ENCODE peak calls at places on chromosome 22, in ten cellular contexts. I is sigmoid colon, N is neural crest cell, J is adrenal gland, Y is GM06990, W is spleen, P is K562, S is heart right ventricle, G is endothelial cell, R is RWPE1. H is an unnamed sample.

GRCh38 chr22:31046591-31047226 is 34.4 kb upstream of the SMTN start:
- DNase-seq in I (peak), N (peak), J (peak), Y (no peak), W (peak), P (peak), S (peak), G (peak), R (no peak), H (no peak)

GRCh38 chr22:48651036-48651890 is 1176.4 kb downstream of the BRD1 start:
- DNase-seq in I (no peak), N (no peak), J (no peak), Y (no peak), W (no peak), P (no peak), S (no peak), G (no peak), R (no peak), H (no peak)

GRCh38 chr22:29427176-29427760 is 11.1 kb upstream of the RFPL1 start:
- DNase-seq in I (no peak), N (no peak), J (no peak), Y (no peak), W (no peak), P (no peak), S (no peak), G (no peak), R (no peak), H (no peak)

GRCh38 chr22:31853736-31854500 is 90.4 kb upstream of the YWHAH start:
- DNase-seq in I (no peak), N (no peak), J (no peak), Y (no peak), W (no peak), P (no peak), S (no peak), G (no peak), R (no peak), H (no peak)

GRCh38 chr22:43777204-43777671 is 34.9 kb downstream of the EFCAB6 start:
- DNase-seq in I (no peak), N (no peak), J (no peak), Y (no peak), W (no peak), P (peak), S (no peak), G (peak), R (peak), H (no peak)

GRCh38 chr22:44941176-44941575 is 68.6 kb downstream of the PHF21B start:
- DNase-seq in I (no peak), N (no peak), J (no peak), Y (no peak), W (no peak), P (no peak), S (no peak), G (no peak), R (no peak), H (no peak)

GRCh38 chr22:42591987-42592386 is 22.7 kb downstream of the POLDIP3 start:
- DNase-seq in I (no peak), N (no peak), J (no peak), Y (no peak), W (no peak), P (no peak), S (no peak), G (no peak), R (no peak), H (no peak)

GRCh38 chr22:49715450-49715849 is 112.2 kb downstream of the BRD1 start:
- DNase-seq in I (no peak), N (no peak), J (no peak), Y (no peak), W (no peak), P (no peak), S (no peak), G (no peak), R (no peak), H (no peak)

GRCh38 chr22:42114721-42115120 is 15.9 kb downstream of the CYP2D6 start:
- DNase-seq in I (no peak), N (peak), J (no peak), Y (no peak), W (no peak), P (peak), S (no peak), G (no peak), R (no peak), H (no peak)

GRCh38 chr22:32701021-32701420 is 100.5 kb upstream of the TIMP3 start:
- DNase-seq in I (no peak), N (no peak), J (no peak), Y (no peak), W (no peak), P (no peak), S (no peak), G (no peak), R (no peak), H (no peak)

GRCh38 chr22:35977136-35977535 is 51.5 kb downstream of the RBFOX2 start:
- DNase-seq in I (no peak), N (no peak), J (no peak), Y (no peak), W (no peak), P (no peak), S (no peak), G (no peak), R (no peak), H (no peak)

GRCh38 chr22:32837803-32838202 is 36.3 kb downstream of the TIMP3 start:
- DNase-seq in I (no peak), N (no peak), J (no peak), Y (no peak), W (no peak), P (no peak), S (no peak), G (no peak), R (no peak), H (no peak)

GRCh38 chr22:49662681-49663080 is 165.0 kb downstream of the BRD1 start:
- DNase-seq in I (no peak), N (no peak), J (no peak), Y (no peak), W (no peak), P (no peak), S (no peak), G (no peak), R (no peak), H (no peak)

GRCh38 chr22:19357270-19358105 is 66.0 kb upstream of the CLTCL1 start:
- DNase-seq in I (no peak), N (no peak), J (no peak), Y (no peak), W (no peak), P (no peak), S (no peak), G (no peak), R (no peak), H (no peak)

GRCh38 chr22:43412808-43413785 is 1.3 kb downstream of the MPPED1 start:
- DNase-seq in I (no peak), N (no peak), J (no peak), Y (no peak), W (no peak), P (no peak), S (no peak), G (no peak), R (no peak), H (no peak)

DNA sequence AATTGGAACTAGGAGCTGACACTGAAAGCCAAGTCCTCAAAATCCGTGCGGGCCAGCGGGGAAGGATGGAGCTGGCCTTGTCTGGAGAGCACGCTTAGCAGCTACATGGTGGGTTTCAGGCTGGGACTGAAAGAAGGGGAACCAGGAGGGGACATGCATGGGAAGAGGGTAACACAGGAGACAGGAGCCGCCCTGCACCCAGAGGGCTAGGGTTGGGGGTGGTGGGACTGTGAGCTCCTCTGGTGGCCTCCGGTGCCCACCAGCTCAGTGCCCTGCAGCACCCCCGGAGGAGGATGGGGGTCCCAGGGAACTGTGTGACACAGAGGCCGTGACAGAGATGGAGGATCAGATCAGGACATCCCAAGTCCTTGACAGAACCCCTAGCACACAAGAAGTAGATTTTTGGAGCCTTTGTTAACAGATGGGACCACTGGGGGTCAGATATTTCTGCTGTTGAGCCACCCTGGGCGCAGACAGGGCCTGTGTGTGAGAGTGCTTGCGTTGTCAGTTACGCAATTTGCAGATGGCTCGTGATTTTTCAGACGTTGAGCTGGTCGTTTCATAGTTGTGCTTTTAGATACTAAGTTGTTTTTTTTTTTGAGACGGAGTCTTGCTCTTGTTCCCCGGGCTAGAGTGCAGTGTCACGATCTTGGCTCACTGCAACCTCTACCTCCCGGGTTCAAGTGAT is 21.3 kb upstream of the GRAMD4 start:
- DNase-seq in I (no peak), N (no peak), J (peak), Y (no peak), W (peak), P (peak), S (no peak), G (no peak), R (no peak), H (no peak)
- TF ChIP-seq CTCF in I (no peak), N (no peak), J (no peak), Y (no peak), W (no peak), P (peak), S (no peak), G (no peak), R (no peak), H (no peak)

DNA sequence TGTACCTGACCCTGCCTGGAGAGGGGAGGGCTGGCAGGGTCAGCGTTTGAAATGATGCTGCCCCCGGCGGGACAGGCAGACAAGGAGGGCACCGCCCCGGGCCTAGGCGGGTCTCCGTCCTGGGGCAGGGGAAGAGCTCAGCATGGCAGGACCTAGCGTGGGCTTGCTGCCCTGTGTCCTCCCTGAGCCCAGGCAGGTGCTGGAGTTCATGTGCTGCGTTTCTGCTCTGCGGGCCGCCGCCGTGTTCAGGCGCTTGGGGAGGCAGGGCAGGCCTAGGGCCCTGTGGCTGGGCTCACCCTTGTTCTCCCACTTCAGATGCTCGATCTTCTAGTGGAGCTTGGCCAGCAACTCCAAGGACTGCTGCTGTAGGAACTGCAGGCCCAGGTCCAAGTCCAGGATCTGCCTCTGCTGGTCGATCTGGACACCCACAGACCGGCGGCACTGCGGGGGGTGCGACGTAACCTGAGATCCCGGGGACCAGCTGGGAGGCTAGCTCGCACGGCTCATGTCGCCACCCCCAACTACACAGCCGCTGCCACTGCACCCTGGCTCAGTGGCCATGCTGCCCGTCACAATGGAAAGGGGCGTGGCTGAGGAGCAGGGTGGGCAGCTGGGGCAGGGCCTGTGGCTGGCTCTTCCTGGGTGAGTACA is 84.4 kb downstream of the MED15 start:
- DNase-seq in I (no peak), N (no peak), J (no peak), Y (no peak), W (peak), P (peak), S (no peak), G (no peak), R (no peak), H (no peak)
- TF ChIP-seq CTCF in I (no peak), N (no peak), J (no peak), Y (no peak), W (no peak), P (peak), S (no peak), G (no peak), R (no peak), H (no peak)

DNA sequence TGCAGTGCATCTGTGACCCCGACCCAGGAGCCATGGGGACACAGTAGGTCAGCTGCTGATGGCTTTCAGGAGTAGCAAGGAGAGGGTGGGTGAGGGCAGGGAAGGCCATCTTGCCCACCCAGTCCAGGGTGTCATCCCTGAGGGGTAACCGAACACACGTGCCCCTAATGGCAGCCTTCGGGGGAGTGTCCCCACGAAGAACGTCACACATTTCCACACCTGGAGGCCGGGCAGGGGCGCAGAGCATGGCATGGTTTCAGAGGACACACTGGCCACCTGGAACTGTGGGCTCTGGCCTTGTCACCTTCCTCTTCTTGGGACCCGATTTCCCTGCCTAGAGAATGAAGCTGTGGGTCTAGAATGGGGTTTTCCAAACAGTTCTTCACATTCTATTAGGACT is 19.4 kb upstream of the BAIAP2L2 start:
- DNase-seq in I (no peak), N (no peak), J (no peak), Y (no peak), W (no peak), P (no peak), S (no peak), G (no peak), R (no peak), H (no peak)
- TF ChIP-seq CTCF in I (no peak), N (no peak), J (no peak), Y (no peak), W (no peak), P (no peak), S (no peak), G (no peak), R (no peak), H (no peak)

DNA sequence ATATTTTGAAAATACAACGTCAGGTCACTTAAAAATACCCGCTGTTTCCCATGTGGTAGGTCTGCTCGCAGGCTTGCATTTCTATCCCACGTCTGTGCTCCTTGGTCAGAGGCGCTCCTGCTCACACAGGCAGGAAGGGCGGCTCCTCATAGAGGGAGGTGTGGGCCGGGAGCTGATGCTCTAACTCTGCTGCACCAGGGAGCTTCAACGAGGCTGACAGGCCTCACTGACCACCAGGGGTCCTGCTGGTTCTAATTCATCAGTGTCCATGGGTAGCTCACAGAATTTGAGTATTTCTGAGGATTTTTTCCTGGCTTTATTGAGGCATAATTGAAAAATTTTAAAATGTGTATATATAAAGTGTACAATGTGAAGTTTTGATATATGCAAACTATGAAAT is 68.5 kb downstream of the PIWIL3 start:
- DNase-seq in I (no peak), N (no peak), J (no peak), Y (no peak), W (no peak), P (peak), S (no peak), G (peak), R (no peak), H (no peak)
- TF ChIP-seq CTCF in I (no peak), N (no peak), J (no peak), Y (no peak), W (no peak), P (peak), S (peak), G (peak), R (no peak), H (no peak)

GRCh38 chr22:23113847-23114720 is 27.7 kb downstream of the RSPH14 start:
- DNase-seq in I (no peak), N (peak), J (no peak), Y (no peak), W (no peak), P (no peak), S (no peak), G (no peak), R (no peak), H (no peak)

GRCh38 chr22:23114721-23115020 is 27.1 kb downstream of the RSPH14 start:
- DNase-seq in I (no peak), N (no peak), J (no peak), Y (no peak), W (no peak), P (no peak), S (no peak), G (no peak), R (no peak), H (no peak)

GRCh38 chr22:23112472-23113012 is 29.2 kb downstream of the RSPH14 start:
- DNase-seq in I (no peak), N (no peak), J (no peak), Y (no peak), W (no peak), P (no peak), S (no peak), G (no peak), R (no peak), H (no peak)

GRCh38 chr22:23115369-23115768 is 26.4 kb downstream of the RSPH14 start:
- DNase-seq in I (no peak), N (no peak), J (no peak), Y (no peak), W (no peak), P (no peak), S (no peak), G (no peak), R (no peak), H (no peak)

DNA sequence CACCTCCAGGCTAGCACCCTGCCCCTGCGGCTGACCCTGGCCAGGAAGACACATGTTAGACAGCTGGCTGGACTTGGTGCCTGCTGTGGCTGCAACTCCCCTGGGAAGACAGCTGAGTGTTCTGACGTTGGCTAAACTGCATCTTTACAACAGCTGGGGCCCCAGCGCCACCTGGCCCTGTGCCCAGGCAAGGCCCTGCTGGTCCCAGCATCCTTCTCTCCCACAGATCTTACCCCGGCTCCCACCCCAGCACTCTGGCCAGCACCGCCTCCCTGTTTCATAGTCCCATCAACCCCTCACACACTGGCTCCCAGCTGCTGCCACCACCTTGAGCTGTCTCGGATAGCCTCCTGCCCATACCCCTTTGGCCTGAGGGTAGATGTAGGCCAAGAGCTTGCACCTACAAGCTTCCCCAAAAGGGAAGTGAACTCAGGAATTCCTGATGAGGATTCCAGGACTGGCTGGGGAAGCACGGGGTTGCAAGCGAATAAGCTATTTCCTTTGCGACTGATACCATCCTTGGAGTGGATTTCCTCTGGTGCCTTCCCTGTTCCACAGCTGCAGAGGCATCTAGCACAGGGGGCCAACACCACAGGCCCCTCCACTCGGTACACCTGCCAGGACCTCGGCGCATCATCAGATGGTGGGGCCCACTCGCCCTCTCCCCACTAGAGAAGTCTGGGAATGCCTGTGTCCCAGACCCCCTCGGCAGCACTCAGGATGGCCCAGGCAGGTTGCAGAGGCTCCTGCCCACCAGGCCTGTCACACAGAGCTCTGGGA is 28.5 kb downstream of the RSPH14 start:
- DNase-seq in I (no peak), N (no peak), J (no peak), Y (no peak), W (no peak), P (no peak), S (peak), G (no peak), R (no peak), H (no peak)
- TF ChIP-seq CTCF in I (no peak), N (no peak), J (no peak), Y (no peak), W (no peak), P (peak), S (no peak), G (no peak), R (no peak), H (no peak)

DNA sequence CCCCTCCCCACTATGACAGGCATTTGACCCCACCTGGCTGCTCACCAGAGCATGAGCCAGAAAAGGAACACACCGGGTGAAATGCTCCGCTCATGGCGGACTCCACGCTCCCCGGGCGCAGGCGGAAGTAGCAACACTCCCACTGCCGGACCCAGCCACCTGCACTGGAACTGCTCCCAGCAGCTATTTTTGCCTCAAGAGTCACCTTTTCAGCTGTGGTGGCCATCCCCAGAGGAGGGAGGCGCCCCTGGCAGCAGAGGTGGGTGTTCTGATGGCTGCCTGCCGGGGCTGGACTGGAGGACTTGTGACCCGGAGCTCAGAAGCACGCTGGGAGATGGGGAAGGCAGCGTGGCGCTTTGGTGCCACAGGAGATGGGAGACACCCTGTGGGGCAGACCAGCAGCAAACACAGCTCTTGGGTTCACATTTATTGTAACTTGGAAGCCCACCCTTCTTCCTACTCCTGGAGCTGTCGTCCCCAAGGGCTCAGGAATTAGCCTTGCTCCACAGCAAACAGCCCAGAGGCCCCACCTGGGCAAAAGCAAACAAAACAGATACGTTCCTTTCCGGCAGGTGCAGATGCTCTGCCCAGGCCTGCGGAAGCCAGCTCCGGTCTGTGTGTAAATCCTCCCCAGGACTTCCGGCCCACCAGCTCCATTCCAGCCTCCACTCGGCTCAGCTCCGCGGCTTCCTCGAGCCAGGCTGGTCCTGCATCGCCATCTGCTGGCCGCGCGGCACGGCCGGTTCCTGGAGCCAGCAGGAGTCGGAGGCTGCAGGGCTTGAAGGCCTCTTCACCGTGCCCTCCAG is 3.7 kb downstream of the RPS19BP1 start:
- DNase-seq in I (peak), N (peak), J (peak), Y (peak), W (peak), P (peak), S (peak), G (peak), R (peak), H (peak)
- TF ChIP-seq CTCF in I (peak), N (peak), J (peak), Y (peak), W (peak), P (peak), S (peak), G (peak), R (peak), H (peak)

GRCh38 chr22:39382410-39382809 is 17.2 kb upstream of the TAB1 start:
- DNase-seq in I (no peak), N (no peak), J (no peak), Y (peak), W (no peak), P (no peak), S (no peak), G (no peak), R (no peak), H (no peak)

GRCh38 chr22:39388261-39389011 is 11.1 kb upstream of the TAB1 start:
- DNase-seq in I (peak), N (peak), J (peak), Y (peak), W (peak), P (peak), S (peak), G (peak), R (peak), H (peak)

GRCh38 chr22:39383841-39384625 is 15.5 kb upstream of the TAB1 start:
- DNase-seq in I (no peak), N (no peak), J (no peak), Y (no peak), W (no peak), P (no peak), S (no peak), G (no peak), R (no peak), H (no peak)

GRCh38 chr22:39381930-39382329 is 17.6 kb upstream of the TAB1 start:
- DNase-seq in I (no peak), N (no peak), J (no peak), Y (no peak), W (no peak), P (no peak), S (no peak), G (no peak), R (no peak), H (no peak)

GRCh38 chr22:39384750-39385480 is 14.7 kb upstream of the TAB1 start:
- DNase-seq in I (no peak), N (peak), J (peak), Y (no peak), W (no peak), P (peak), S (no peak), G (peak), R (no peak), H (no peak)
- TF ChIP-seq CTCF in I (peak), N (peak), J (peak), Y (peak), W (no peak), P (peak), S (peak), G (peak), R (no peak), H (no peak)